ENCODE peak calls at places on chromosomes 16 and 17, in seven cellular contexts. E, A, B, T, S, Q and I are unnamed samples.

GRCh38 chr16:74625500-74626350 is 18.8 kb upstream of the GLG1 start:
- DNase-seq in E (no peak), A (no peak), B (no peak), T (no peak), S (no peak), Q (no peak), I (peak; percentile 27)

GRCh38 chr16:15572329-15573001 is 70.5 kb downstream of the MARF1 start:
- DNase-seq in E (no peak), A (no peak), B (no peak), T (no peak), S (no peak), Q (peak; percentile 20), I (no peak)

GRCh38 chr16:89197633-89198416 is 2.5 kb downstream of the SLC22A31 start:
- DNase-seq in E (peak; percentile 44), A (no peak), B (no peak), T (no peak), S (no peak), Q (no peak), I (no peak)

GRCh38 chr16:50602531-50603205 is 54.5 kb downstream of the NKD1 start:
- DNase-seq in E (no peak), A (no peak), B (peak; percentile 48), T (no peak), S (peak; percentile 79), Q (no peak), I (no peak)

GRCh38 chr17:48470388-48471034 is 40.5 kb upstream of the SKAP1 start:
- DNase-seq in E (no peak), A (no peak), B (no peak), T (no peak), S (no peak), Q (no peak), I (no peak)

GRCh38 chr17:33459078-33459940 is 166.2 kb upstream of the ASIC2 start:
- DNase-seq in E (no peak), A (no peak), B (no peak), T (no peak), S (no peak), Q (no peak), I (no peak)

GRCh38 chr17:44924107-44924544 is 8.8 kb upstream of the GFAP start:
- DNase-seq in E (peak; percentile 16), A (no peak), B (no peak), T (no peak), S (peak; percentile 27), Q (no peak), I (peak; percentile 33)

GRCh38 chr17:40168262-40168832 is 8.9 kb upstream of the RAPGEFL1 start:
- DNase-seq in E (no peak), A (no peak), B (peak; percentile 54), T (peak; percentile 77), S (peak; percentile 71), Q (peak; percentile 41), I (peak; percentile 50)

GRCh38 chr17:76385892-76386786 is 1.7 kb downstream of the SPHK1 start:
- DNase-seq in E (peak; percentile 87), A (peak; percentile 83), B (peak; percentile 76), T (peak; percentile 98), S (peak; percentile 88), Q (no peak), I (peak; percentile 90)

GRCh38 chr16:57026778-57027062 is 37.4 kb downstream of the NLRC5 start:
- DNase-seq in E (no peak), A (no peak), B (no peak), T (no peak), S (no peak), Q (no peak), I (no peak)

GRCh38 chr17:38358586-38359513 is 7.2 kb downstream of the SOCS7 start:
- DNase-seq in E (no peak), A (no peak), B (no peak), T (no peak), S (no peak), Q (no peak), I (no peak)

GRCh38 chr17:78748048-78748729 is 33.9 kb downstream of the CYTH1 start:
- DNase-seq in E (peak; percentile 63), A (no peak), B (peak; percentile 43), T (no peak), S (no peak), Q (no peak), I (no peak)

GRCh38 chr16:85025781-85026653 is 1.6 kb upstream of the KIAA0513 start:
- DNase-seq in E (no peak), A (no peak), B (no peak), T (no peak), S (no peak), Q (no peak), I (no peak)

GRCh38 chr17:74149597-74150427 is 53.7 kb upstream of the RPL38 start:
- DNase-seq in E (no peak), A (no peak), B (no peak), T (no peak), S (no peak), Q (no peak), I (no peak)

GRCh38 chr16:58913456-58913855 is 179.3 kb upstream of the GOT2 start:
- DNase-seq in E (no peak), A (no peak), B (no peak), T (no peak), S (no peak), Q (no peak), I (no peak)

GRCh38 chr17:82371333-82372062 is at the start of gene UTS2R:
- DNase-seq in E (peak; percentile 41), A (no peak), B (no peak), T (no peak), S (no peak), Q (no peak), I (no peak)

GRCh38 chr17:41813039-41813680 is 356 bp downstream of the FKBP10 start:
- DNase-seq in E (no peak), A (no peak), B (no peak), T (peak; percentile 31), S (no peak), Q (no peak), I (no peak)
- H3K4me3 ChIP-seq in E (peak overlapping the region; percentile 84), A (peak overlapping the region; percentile 87), B (no peak overlapping the region), T (peak overlapping the region; percentile 79), S (peak overlapping the region; percentile 88), Q (peak overlapping the region; percentile 87), I (peak overlapping the region; percentile 69)

GRCh38 chr17:1626333-1626732 is 2.3 kb downstream of the SLC43A2 start:
- DNase-seq in E (no peak), A (no peak), B (no peak), T (no peak), S (no peak), Q (no peak), I (no peak)

GRCh38 chr17:1625053-1625452 is 3.6 kb downstream of the SLC43A2 start:
- DNase-seq in E (no peak), A (no peak), B (no peak), T (no peak), S (no peak), Q (no peak), I (no peak)

GRCh38 chr17:1627219-1627986 is 1.2 kb downstream of the SLC43A2 start:
- DNase-seq in E (peak; percentile 67), A (no peak), B (no peak), T (no peak), S (no peak), Q (no peak), I (peak; percentile 76)

GRCh38 chr17:1624650-1625049 is 4.0 kb downstream of the SLC43A2 start:
- DNase-seq in E (no peak), A (no peak), B (no peak), T (no peak), S (no peak), Q (no peak), I (no peak)

DNA sequence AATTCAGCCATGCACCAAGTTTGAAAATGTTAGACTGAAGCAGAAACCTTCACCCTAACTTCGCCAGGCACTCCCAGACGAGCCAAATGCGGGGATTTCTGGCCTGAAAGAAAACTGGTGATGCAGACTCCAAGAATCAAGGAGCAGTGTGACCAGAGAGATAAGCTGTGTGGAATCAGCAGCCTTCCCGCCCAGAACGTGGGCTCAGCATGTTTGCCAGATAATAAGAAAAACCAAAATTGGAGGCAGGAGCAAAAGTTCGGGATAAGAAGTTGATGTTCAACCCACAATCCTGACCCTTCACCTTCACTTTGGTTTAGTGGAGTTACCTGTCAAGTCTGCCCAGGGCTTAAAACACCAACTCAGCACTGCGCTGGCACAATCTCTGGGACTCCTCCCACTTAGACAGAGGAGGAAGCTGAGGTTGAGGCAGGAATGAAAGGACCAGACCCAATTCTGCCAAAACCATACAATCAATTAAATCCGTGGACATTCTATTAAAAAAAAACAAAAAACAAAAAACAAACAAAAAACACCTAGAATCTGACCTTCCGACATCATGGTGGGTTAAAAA is 3.0 kb downstream of the SLC43A2 start:
- DNase-seq in E (no peak), A (no peak), B (no peak), T (no peak), S (no peak), Q (no peak), I (no peak)
- H3K4me3 ChIP-seq in E (peak overlapping the region; percentile 94), A (no peak overlapping the region), B (no peak overlapping the region), T (no peak overlapping the region), S (no peak overlapping the region), Q (no peak overlapping the region), I (no peak overlapping the region)

DNA sequence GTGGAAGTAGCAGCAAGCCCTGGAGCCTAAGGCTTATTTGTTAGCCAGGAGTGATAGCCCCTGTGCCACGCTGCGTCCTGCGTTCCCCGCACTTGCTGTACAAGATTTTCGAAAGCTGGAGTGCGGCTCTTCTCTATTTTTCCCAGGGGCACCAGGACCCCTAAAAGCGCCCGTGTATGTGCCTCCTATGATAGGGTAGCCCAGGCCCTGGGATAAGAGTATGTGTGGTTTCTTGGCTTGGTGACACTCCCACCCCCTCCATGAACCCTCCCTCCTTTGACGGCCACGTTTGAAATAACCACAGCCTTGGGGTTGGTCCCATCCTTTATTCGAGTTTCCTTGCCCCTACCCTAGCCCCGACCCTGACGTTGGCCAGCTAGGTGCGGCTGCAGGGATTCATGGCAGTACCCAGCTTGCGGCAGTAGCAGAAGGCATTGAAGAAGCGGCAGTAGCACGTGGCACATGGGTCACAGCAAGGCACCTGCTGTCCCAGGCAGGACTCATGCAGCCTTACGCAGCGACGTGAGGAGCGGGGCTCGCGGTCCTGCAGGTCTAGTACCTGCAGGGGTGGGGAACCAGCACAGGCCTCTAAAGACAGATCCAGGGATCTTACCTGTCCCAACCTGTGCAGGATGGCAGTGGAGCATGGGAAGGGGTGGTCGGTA is 955 bp downstream of the AGRP start:
- DNase-seq in E (no peak), A (no peak), B (no peak), T (no peak), S (no peak), Q (no peak), I (no peak)
- H3K4me3 ChIP-seq in E (peak overlapping the region; percentile 80), A (peak overlapping the region; percentile 94), B (peak overlapping the region; percentile 83), T (peak overlapping the region; percentile 91), S (peak overlapping the region; percentile 97), Q (peak overlapping the region; percentile 71), I (peak overlapping the region; percentile 99)

GRCh38 chr17:2191227-2191626 is 112.4 kb downstream of the SMG6 start:
- DNase-seq in E (no peak), A (no peak), B (no peak), T (no peak), S (no peak), Q (no peak), I (no peak)

GRCh38 chr17:2194778-2195417 is 108.7 kb downstream of the SMG6 start:
- DNase-seq in E (no peak), A (no peak), B (no peak), T (no peak), S (no peak), Q (no peak), I (no peak)

GRCh38 chr17:2190014-2190413 is 113.6 kb downstream of the SMG6 start:
- DNase-seq in E (no peak), A (no peak), B (no peak), T (no peak), S (no peak), Q (no peak), I (no peak)

GRCh38 chr17:2191785-2192184 is 111.8 kb downstream of the SMG6 start:
- DNase-seq in E (no peak), A (no peak), B (no peak), T (no peak), S (no peak), Q (no peak), I (no peak)

GRCh38 chr17:2192367-2193028 is 111.1 kb downstream of the SMG6 start:
- DNase-seq in E (no peak), A (no peak), B (peak; percentile 73), T (peak; percentile 54), S (no peak), Q (peak; percentile 93), I (no peak)
- H3K4me3 ChIP-seq in E (no peak overlapping the region), A (no peak overlapping the region), B (no peak overlapping the region), T (no peak overlapping the region), S (no peak overlapping the region), Q (no peak overlapping the region), I (no peak overlapping the region)